ENCODE peak calls at places on chromosomes 13 and 19, in four cellular contexts. Z is neural progenitor cell, W is fibroblast of pulmonary artery, I is HL-60. D is an unnamed sample.

GRCh38 chr19:33905473-33905936 is 108.8 kb downstream of the KCTD15 start:
- DNase-seq in Z (peak; percentile 50), W (no peak), I (no peak), D (no peak)

GRCh38 chr13:74128171-74128767 is 5.9 kb downstream of the KLF12 start:
- DNase-seq in Z (no peak), W (peak; percentile 62), I (no peak), D (no peak)

GRCh38 chr13:25874907-25875306 is 176.9 kb downstream of the SHISA2 start:
- DNase-seq in Z (no peak), W (no peak), I (peak; percentile 71), D (no peak)

GRCh38 chr13:79382545-79383275 is 23.3 kb downstream of the RBM26 start:
- DNase-seq in Z (no peak), W (no peak), I (no peak), D (no peak)

GRCh38 chr13:39462906-39463305 is 140.1 kb downstream of the LHFPL6 start:
- DNase-seq in Z (no peak), W (no peak), I (no peak), D (no peak)

GRCh38 chr19:40974633-40975037 is 16.4 kb upstream of the CYP2B6 start:
- DNase-seq in Z (peak; percentile 85), W (peak; percentile 86), I (peak; percentile 36), D (peak; percentile 39)

GRCh38 chr19:19615086-19615485 is 3.4 kb downstream of the PBX4 start:
- DNase-seq in Z (no peak), W (no peak), I (no peak), D (no peak)

GRCh38 chr13:106104281-106104901 is 431.1 kb downstream of the EFNB2 start:
- DNase-seq in Z (peak; percentile 20), W (peak; percentile 85), I (no peak), D (no peak)

GRCh38 chr13:24176351-24177101 is 16.0 kb downstream of the SPATA13 start:
- DNase-seq in Z (no peak), W (peak; percentile 16), I (no peak), D (no peak)

GRCh38 chr19:43634877-43635560 is 4.6 kb downstream of the CADM4 start:
- DNase-seq in Z (peak; percentile 86), W (peak; percentile 24), I (no peak), D (no peak)

GRCh38 chr19:51345076-51345620 is 3.2 kb upstream of the VSIG10L start:
- DNase-seq in Z (no peak), W (no peak), I (no peak), D (no peak)

GRCh38 chr19:33389574-33390119 is 16.1 kb downstream of the CEBPG start:
- DNase-seq in Z (no peak), W (no peak), I (no peak), D (no peak)

GRCh38 chr19:54168174-54168917 is 4.6 kb downstream of the TMC4 start:
- DNase-seq in Z (peak; percentile 91), W (peak; percentile 88), I (peak; percentile 76), D (peak; percentile 70)

GRCh38 chr13:40024962-40025714 is 369.7 kb downstream of the COG6 start:
- DNase-seq in Z (no peak), W (no peak), I (no peak), D (no peak)

GRCh38 chr13:113351514-113352026 is 12.4 kb downstream of the GRTP1 start:
- DNase-seq in Z (no peak), W (no peak), I (no peak), D (no peak)

GRCh38 chr13:74919914-74920313 is 562.1 kb downstream of the TBC1D4 start:
- DNase-seq in Z (no peak), W (no peak), I (no peak), D (no peak)

GRCh38 chr13:71477735-71478134 is 389.3 kb downstream of the DACH1 start:
- DNase-seq in Z (peak; percentile 9), W (no peak), I (no peak), D (no peak)

GRCh38 chr19:48556163-48556562 is 4.2 kb downstream of the SULT2B1 start:
- DNase-seq in Z (peak; percentile 28), W (peak; percentile 72), I (no peak), D (no peak)
- TF ChIP-seq CTCF in Z (no peak), W (no peak), I (no peak), D (no peak)

GRCh38 chr19:18023596-18024212 is 15.7 kb downstream of the ARRDC2 start:
- DNase-seq in Z (no peak), W (peak; percentile 84), I (peak; percentile 75), D (no peak)
- H3K4me3 ChIP-seq in Z (no peak overlapping the region), W (no peak overlapping the region), I (peak overlapping the region; percentile 13), D (no peak overlapping the region)

GRCh38 chr19:18587962-18588610 is 512 bp upstream of the REX1BD start:
- DNase-seq in Z (no peak), W (no peak), I (no peak), D (no peak)

GRCh38 chr19:18590273-18591272 is 2.0 kb downstream of the REX1BD start:
- DNase-seq in Z (peak; percentile 98), W (peak; percentile 61), I (no peak), D (no peak)

GRCh38 chr19:18587561-18587960 is 1.0 kb upstream of the REX1BD start:
- DNase-seq in Z (no peak), W (no peak), I (no peak), D (no peak)

GRCh38 chr19:18588611-18589379 is at the start of gene REX1BD:
- DNase-seq in Z (peak; percentile 92), W (peak; percentile 77), I (peak; percentile 91), D (no peak)

DNA sequence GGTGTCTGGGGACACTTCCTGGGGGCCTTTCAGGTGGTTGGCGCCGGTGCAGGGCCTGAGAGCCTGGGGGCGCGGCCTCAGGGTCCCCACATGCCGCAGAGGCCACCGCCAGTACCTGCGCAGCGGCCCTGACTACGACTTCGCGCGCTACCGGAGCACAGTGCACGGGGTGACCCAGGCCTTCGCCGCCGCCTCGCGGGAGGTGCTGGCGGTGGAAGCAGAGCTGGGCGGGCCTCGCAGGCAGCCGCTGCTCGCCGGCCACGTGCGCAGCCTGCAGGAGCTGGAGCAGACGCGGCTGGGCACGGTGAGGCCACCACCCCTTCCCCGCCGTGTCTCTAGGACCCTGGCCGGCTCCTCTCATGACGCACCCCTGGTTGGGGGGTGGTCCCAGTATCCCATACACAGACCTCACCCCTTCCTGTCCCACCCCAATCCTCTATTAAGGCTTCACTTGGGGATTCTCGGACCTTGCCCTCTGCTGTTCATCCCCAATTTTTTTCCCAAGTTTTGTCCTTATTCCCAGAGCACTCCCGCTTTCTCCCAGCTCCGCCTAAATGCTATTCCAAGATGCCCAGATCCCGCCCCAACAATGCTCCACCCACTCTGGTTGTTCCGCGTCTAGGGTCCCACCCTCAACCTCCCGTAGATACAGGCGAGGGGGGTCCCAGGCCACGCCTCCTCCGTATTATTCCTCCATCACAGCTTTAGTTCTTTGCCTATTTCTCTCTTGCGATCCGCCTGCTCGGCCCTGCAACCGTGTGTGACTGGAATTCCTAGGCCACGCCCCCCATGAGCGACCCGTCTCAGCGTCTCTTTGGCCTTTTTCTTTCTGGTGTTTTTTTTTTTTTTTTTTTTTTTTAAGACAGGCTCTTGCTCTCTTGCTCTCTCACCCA is 1.0 kb downstream of the REX1BD start:
- DNase-seq in Z (peak; percentile 90), W (peak; percentile 66), I (no peak), D (peak; percentile 46)
- TF ChIP-seq CTCF in Z (peak; percentile 21), W (no peak), I (no peak), D (no peak)

DNA sequence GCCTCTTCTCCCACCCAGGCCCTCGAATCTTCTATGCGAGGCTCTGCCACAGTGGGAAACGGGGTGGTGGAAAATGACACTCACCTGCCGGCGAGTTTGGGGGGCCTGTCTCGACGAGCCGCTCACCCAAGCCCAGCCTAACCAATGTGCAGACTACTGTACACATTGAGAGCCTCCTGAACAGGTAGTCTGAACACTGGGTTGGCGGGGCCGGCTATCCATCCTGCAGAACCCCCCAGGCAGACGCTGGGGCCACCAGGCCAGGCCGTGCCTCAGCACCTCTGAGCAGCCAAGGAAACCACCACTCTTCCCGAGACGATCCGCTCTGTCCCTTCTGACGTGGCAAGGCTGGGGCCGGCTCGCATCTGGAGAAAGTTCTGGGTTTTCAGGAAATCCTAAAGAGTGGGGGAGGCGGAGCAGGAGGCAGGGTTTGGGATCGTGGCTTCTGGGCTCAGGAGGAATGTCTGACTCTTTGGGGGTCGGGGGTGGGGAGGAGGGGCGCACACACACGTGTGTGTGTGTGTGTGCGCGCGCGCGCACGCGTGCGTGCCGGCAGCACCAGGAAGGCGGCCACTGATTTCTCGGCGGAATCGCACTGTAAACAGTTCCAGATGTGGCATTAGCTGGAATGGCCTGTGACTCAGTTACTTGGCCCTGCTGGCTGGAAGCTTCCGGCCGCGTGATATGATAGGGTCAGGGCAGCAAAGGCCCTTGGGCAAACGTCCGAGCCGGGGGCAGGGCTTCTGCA is 18.5 kb downstream of the TMED1 start:
- DNase-seq in Z (no peak), W (peak; percentile 81), I (no peak), D (peak; percentile 96)
- H3K4me3 ChIP-seq in Z (no peak overlapping the region), W (peak overlapping the region; percentile 55), I (no peak overlapping the region), D (peak overlapping the region; percentile 96)

DNA sequence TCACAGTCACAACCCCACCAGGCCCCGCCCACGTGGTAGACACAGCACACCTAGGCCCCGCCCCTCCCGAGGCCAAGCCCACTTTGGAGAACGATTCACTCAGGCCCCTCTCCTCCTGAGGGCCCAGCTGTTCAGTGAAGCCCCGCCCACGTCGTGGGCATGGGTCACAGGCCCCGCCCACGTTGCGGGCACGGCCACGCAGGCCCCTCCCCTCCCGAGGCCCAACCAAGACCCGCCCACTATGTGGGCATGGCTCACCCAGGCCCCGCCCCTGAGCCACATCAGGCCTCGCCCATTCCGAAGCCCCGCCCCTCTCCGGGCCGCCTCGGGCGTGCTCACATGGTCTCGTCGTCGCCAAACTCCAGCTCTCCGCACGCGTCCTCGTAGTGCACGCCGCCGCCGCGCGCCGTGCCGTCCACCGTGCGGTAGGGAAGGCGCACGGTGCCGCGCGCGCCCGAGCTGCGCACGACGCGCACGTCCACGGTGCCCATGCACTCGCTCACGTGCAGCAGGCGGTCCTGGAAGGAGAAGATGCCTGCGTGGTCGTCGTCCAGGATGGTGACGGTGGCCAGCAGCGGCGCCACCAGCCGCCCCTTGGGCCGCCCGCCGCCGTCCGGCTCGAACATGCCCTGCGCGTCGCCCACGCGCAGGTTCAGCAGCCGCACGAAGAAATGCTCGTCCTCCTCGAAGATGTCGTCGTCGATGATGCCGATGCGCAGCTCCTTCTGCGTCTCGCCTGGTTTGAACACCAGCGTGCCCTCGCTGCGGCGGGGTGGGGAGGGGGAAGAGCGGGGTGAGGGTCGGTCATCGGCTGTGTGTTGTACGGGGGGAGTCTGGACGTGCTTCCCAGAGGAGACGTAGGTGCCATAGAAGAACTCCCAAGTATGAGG is 24.0 kb downstream of the SLC8A2 start:
- DNase-seq in Z (peak; percentile 94), W (peak; percentile 49), I (no peak), D (no peak)
- TF ChIP-seq CTCF in Z (no peak), W (no peak), I (no peak), D (no peak)

GRCh38 chr19:1690570-1691307 is 38.3 kb upstream of the TCF3 start:
- DNase-seq in Z (peak; percentile 83), W (peak; percentile 12), I (peak; percentile 32), D (no peak)
- H3K4me3 ChIP-seq in Z (no peak overlapping the region), W (no peak overlapping the region), I (no peak overlapping the region), D (no peak overlapping the region)

D was measured in HFF-Myc.